ENCODE peak calls at places on chromosomes 2 and 18, in seven cellular contexts. P is nucleus accumbens, X is germinal center, C is psoas muscle, I is tibial nerve, T is mucosa of gallbladder, Q is T-helper 9 cell. D is an unnamed sample.

GRCh38 chr2:239719791-239720410 is 305.2 kb downstream of the NDUFA10 start:
- DNase-seq in P (no peak), X (no peak), C (no peak), I (no peak), T (no peak), Q (no peak), D (no peak)

GRCh38 chr18:25737710-25738251 is 352.6 kb downstream of the SS18 start:
- DNase-seq in P (no peak), X (no peak), C (no peak), I (peak; percentile 57), T (no peak), Q (no peak), D (no peak)

GRCh38 chr2:130332271-130333073 is 10.2 kb upstream of the IMP4 start:
- DNase-seq in P (no peak), X (peak; percentile 82), C (peak; percentile 78), I (no peak), T (peak; percentile 71), Q (peak; percentile 60), D (peak; percentile 55)

GRCh38 chr2:10222-10875 is 36.0 kb downstream of the FAM110C start:
- DNase-seq in P (no peak), X (no peak), C (peak; percentile 18), I (no peak), T (no peak), Q (no peak), D (no peak)

GRCh38 chr2:3595985-3596384 is 1.1 kb downstream of the COLEC11 start:
- DNase-seq in P (no peak), X (no peak), C (no peak), I (no peak), T (no peak), Q (no peak), D (no peak)

GRCh38 chr2:213021971-213022899 is 129.2 kb downstream of the IKZF2 start:
- DNase-seq in P (no peak), X (no peak), C (no peak), I (no peak), T (no peak), Q (no peak), D (no peak)

GRCh38 chr2:65706376-65706775 is 274.0 kb upstream of the SPRED2 start:
- DNase-seq in P (no peak), X (no peak), C (no peak), I (no peak), T (no peak), Q (no peak), D (no peak)

GRCh38 chr2:217953531-217953932 is 49.3 kb downstream of the TNS1 start:
- DNase-seq in P (no peak), X (no peak), C (no peak), I (peak; percentile 14), T (no peak), Q (no peak), D (no peak)

GRCh38 chr2:113201496-113202304 is 27.9 kb downstream of the PSD4 start:
- DNase-seq in P (no peak), X (no peak), C (no peak), I (no peak), T (no peak), Q (no peak), D (no peak)

GRCh38 chr2:1051075-1051474 is 100.4 kb downstream of the SNTG2 start:
- DNase-seq in P (no peak), X (no peak), C (no peak), I (no peak), T (no peak), Q (no peak), D (no peak)

GRCh38 chr2:15059870-15060617 is 427.5 kb downstream of the LRATD1 start:
- DNase-seq in P (no peak), X (no peak), C (no peak), I (no peak), T (no peak), Q (no peak), D (no peak)

GRCh38 chr2:145685323-145686050 is 1165.6 kb upstream of the ZEB2 start:
- DNase-seq in P (no peak), X (no peak), C (no peak), I (no peak), T (no peak), Q (no peak), D (no peak)

GRCh38 chr18:11407900-11408299 is 201.5 kb upstream of the SLC35G4 start:
- DNase-seq in P (no peak), X (no peak), C (no peak), I (no peak), T (no peak), Q (no peak), D (no peak)

GRCh38 chr2:90069290-90069894 is 1377.9 kb downstream of the RPIA start:
- DNase-seq in P (no peak), X (peak; percentile 60), C (peak; percentile 18), I (no peak), T (peak; percentile 14), Q (no peak), D (no peak)

GRCh38 chr18:56060967-56061541 is 473.1 kb upstream of the TCF4 start:
- DNase-seq in P (no peak), X (no peak), C (no peak), I (no peak), T (no peak), Q (no peak), D (no peak)

GRCh38 chr18:48073231-48073930 is 142.9 kb upstream of the SMAD2 start:
- DNase-seq in P (no peak), X (no peak), C (peak; percentile 30), I (no peak), T (no peak), Q (no peak), D (no peak)

GRCh38 chr2:218266316-218266979 is 3.5 kb downstream of the AAMP start:
- DNase-seq in P (no peak), X (no peak), C (no peak), I (peak; percentile 6), T (no peak), Q (no peak), D (no peak)

GRCh38 chr2:47904903-47905453 is 1.3 kb downstream of the FBXO11 start:
- DNase-seq in P (peak; percentile 36), X (peak; percentile 36), C (peak; percentile 41), I (peak; percentile 19), T (peak; percentile 16), Q (peak; percentile 16), D (peak; percentile 26)

GRCh38 chr18:28198588-28198987 is 21.7 kb upstream of the CDH2 start:
- DNase-seq in P (no peak), X (no peak), C (no peak), I (no peak), T (no peak), Q (no peak), D (no peak)

GRCh38 chr2:25954199-25954752 is 28.0 kb downstream of the KIF3C start:
- DNase-seq in P (no peak), X (no peak), C (no peak), I (no peak), T (no peak), Q (no peak), D (no peak)

GRCh38 chr2:40041983-40042382 is 262.9 kb upstream of the THUMPD2 start:
- DNase-seq in P (no peak), X (no peak), C (no peak), I (no peak), T (no peak), Q (no peak), D (no peak)

GRCh38 chr2:39033980-39034379 is 86.9 kb downstream of the SOS1 start:
- DNase-seq in P (no peak), X (no peak), C (no peak), I (no peak), T (no peak), Q (no peak), D (no peak)

GRCh38 chr2:2123259-2123658 is 207.8 kb downstream of the MYT1L start:
- DNase-seq in P (no peak), X (no peak), C (no peak), I (no peak), T (no peak), Q (no peak), D (no peak)

GRCh38 chr2:217394510-217395351 is 534.9 kb upstream of the TNP1 start:
- DNase-seq in P (no peak), X (no peak), C (no peak), I (no peak), T (no peak), Q (no peak), D (no peak)

GRCh38 chr2:45009303-45009927 is at the start of gene SIX2:
- DNase-seq in P (no peak), X (peak; percentile 36), C (peak; percentile 95), I (peak; percentile 80), T (peak; percentile 54), Q (no peak), D (no peak)

GRCh38 chr2:180679693-180680092 is 300.7 kb upstream of the UBE2E3 start:
- DNase-seq in P (no peak), X (no peak), C (no peak), I (no peak), T (no peak), Q (no peak), D (no peak)

GRCh38 chr2:221285156-221285555 is 286.9 kb downstream of the EPHA4 start:
- DNase-seq in P (no peak), X (no peak), C (no peak), I (no peak), T (no peak), Q (no peak), D (no peak)

GRCh38 chr2:66548422-66548821 is 113.5 kb downstream of the MEIS1 start:
- DNase-seq in P (no peak), X (no peak), C (no peak), I (no peak), T (no peak), Q (no peak), D (no peak)

GRCh38 chr2:18910843-18911242 is 321.5 kb upstream of the NT5C1B start:
- DNase-seq in P (no peak), X (no peak), C (no peak), I (no peak), T (no peak), Q (no peak), D (no peak)

GRCh38 chr2:227884511-227884947 is 13.1 kb downstream of the DAW1 start:
- DNase-seq in P (no peak), X (peak; percentile 62), C (peak; percentile 39), I (no peak), T (peak; percentile 77), Q (peak; percentile 49), D (no peak)

GRCh38 chr2:218736535-218736934 is 25.9 kb downstream of the TTLL4 start:
- DNase-seq in P (no peak), X (no peak), C (no peak), I (no peak), T (no peak), Q (no peak), D (no peak)

GRCh38 chr2:54212456-54212855 is 43.6 kb downstream of the TSPYL6 start:
- DNase-seq in P (no peak), X (no peak), C (no peak), I (no peak), T (no peak), Q (no peak), D (no peak)

GRCh38 chr18:58669731-58670379 is 1.4 kb upstream of the MALT1 start:
- DNase-seq in P (no peak), X (peak; percentile 17), C (no peak), I (no peak), T (no peak), Q (no peak), D (no peak)

GRCh38 chr18:14747513-14748474 is at the start of gene ANKRD30B:
- DNase-seq in P (no peak), X (no peak), C (no peak), I (no peak), T (no peak), Q (no peak), D (no peak)

GRCh38 chr2:143686585-143687164 is 557.5 kb downstream of the ARHGAP15 start:
- DNase-seq in P (no peak), X (peak; percentile 18), C (no peak), I (no peak), T (no peak), Q (no peak), D (no peak)

GRCh38 chr2:5392658-5393057 is 299.5 kb upstream of the SOX11 start:
- DNase-seq in P (no peak), X (no peak), C (no peak), I (no peak), T (no peak), Q (no peak), D (no peak)

GRCh38 chr18:40874233-40874632 is 1080.8 kb upstream of the PIK3C3 start:
- DNase-seq in P (no peak), X (no peak), C (no peak), I (no peak), T (no peak), Q (no peak), D (no peak)

GRCh38 chr2:229800997-229801754 is 86.8 kb upstream of the DNER start:
- DNase-seq in P (no peak), X (peak; percentile 69), C (peak; percentile 34), I (peak; percentile 41), T (peak; percentile 57), Q (peak; percentile 55), D (peak; percentile 65)